ENCODE peak calls at places on chromosomes 16 and 17, in six cellular contexts. G is fibroblast of lung, B is NB4, D is stomach, R is fibroblast of the aortic adventitia, H is A549. Z is an unnamed sample.

GRCh38 chr17:64242633-64243032 is 20.4 kb downstream of the TEX2 start:
- DNase-seq in G (no peak), B (no peak), D (no peak), R (no peak), H (no peak), Z (no peak)

GRCh38 chr16:85659805-85660511 is 28.8 kb downstream of the GINS2 start:
- DNase-seq in G (peak), B (peak), D (peak), R (peak), H (peak), Z (peak)

GRCh38 chr17:46822388-46822921 is 4.0 kb upstream of the WNT3 start:
- DNase-seq in G (no peak), B (peak), D (no peak), R (no peak), H (no peak), Z (no peak)

GRCh38 chr16:51881731-51882130 is 665.2 kb downstream of the TOX3 start:
- DNase-seq in G (peak), B (no peak), D (no peak), R (peak), H (no peak), Z (no peak)

GRCh38 chr17:82458885-82459424 is 414 bp downstream of the NARF start:
- DNase-seq in G (peak), B (peak), D (peak), R (no peak), H (no peak), Z (no peak)

GRCh38 chr17:28792877-28793666 is 49.3 kb downstream of the TRAF4 start:
- DNase-seq in G (no peak), B (peak), D (no peak), R (peak), H (peak), Z (no peak)

GRCh38 chr17:47266782-47267181 is 13.2 kb downstream of the ITGB3 start:
- DNase-seq in G (peak), B (no peak), D (no peak), R (no peak), H (no peak), Z (no peak)

GRCh38 chr17:21275047-21275578 is 9.4 kb upstream of the MAP2K3 start:
- DNase-seq in G (no peak), B (peak), D (no peak), R (no peak), H (no peak), Z (no peak)

GRCh38 chr16:66495440-66495839 is 54.5 kb downstream of the TK2 start:
- DNase-seq in G (no peak), B (no peak), D (no peak), R (no peak), H (no peak), Z (no peak)

GRCh38 chr17:30290077-30290476 is 1.7 kb downstream of the BLMH start:
- DNase-seq in G (no peak), B (no peak), D (no peak), R (no peak), H (no peak), Z (no peak)

GRCh38 chr17:35705705-35706104 is 25.7 kb upstream of the RASL10B start:
- DNase-seq in G (no peak), B (no peak), D (no peak), R (no peak), H (no peak), Z (peak)

GRCh38 chr17:83179378-83179777 is 100.0 kb downstream of the METRNL start:
- DNase-seq in G (no peak), B (no peak), D (no peak), R (no peak), H (no peak), Z (no peak)

GRCh38 chr16:86286991-86287640 is 223.2 kb upstream of the FOXF1 start:
- DNase-seq in G (no peak), B (no peak), D (no peak), R (no peak), H (no peak), Z (no peak)

GRCh38 chr16:27378871-27379580 is 22.9 kb upstream of the IL21R start:
- DNase-seq in G (peak), B (peak), D (no peak), R (no peak), H (no peak), Z (no peak)

GRCh38 chr17:48335858-48336500 is 94.0 kb downstream of the SKAP1 start:
- DNase-seq in G (peak), B (peak), D (no peak), R (peak), H (peak), Z (peak)

GRCh38 chr16:29307598-29308507 is 98.7 kb downstream of the NPIPB11 start:
- DNase-seq in G (peak), B (no peak), D (no peak), R (peak), H (peak), Z (no peak)

GRCh38 chr16:82062645-82063058 is 27.6 kb downstream of the HSD17B2 start:
- DNase-seq in G (peak), B (peak), D (no peak), R (peak), H (no peak), Z (peak)

GRCh38 chr16:77971306-77972131 is 50.8 kb upstream of the CLEC3A start:
- DNase-seq in G (peak), B (peak), D (peak), R (peak), H (peak), Z (peak)

GRCh38 chr16:85005278-85006069 is 5.9 kb downstream of the ZDHHC7 start:
- DNase-seq in G (peak), B (no peak), D (no peak), R (peak), H (no peak), Z (peak)

GRCh38 chr16:63904182-63904581 is 1217.7 kb downstream of the CDH11 start:
- DNase-seq in G (no peak), B (no peak), D (no peak), R (no peak), H (no peak), Z (no peak)

GRCh38 chr16:48246066-48246465 is 1.3 kb downstream of the ABCC11 start:
- DNase-seq in G (peak), B (no peak), D (no peak), R (peak), H (no peak), Z (no peak)

GRCh38 chr17:36632916-36633846 is 31.8 kb downstream of the MRM1 start:
- DNase-seq in G (no peak), B (no peak), D (no peak), R (no peak), H (no peak), Z (no peak)

DNA sequence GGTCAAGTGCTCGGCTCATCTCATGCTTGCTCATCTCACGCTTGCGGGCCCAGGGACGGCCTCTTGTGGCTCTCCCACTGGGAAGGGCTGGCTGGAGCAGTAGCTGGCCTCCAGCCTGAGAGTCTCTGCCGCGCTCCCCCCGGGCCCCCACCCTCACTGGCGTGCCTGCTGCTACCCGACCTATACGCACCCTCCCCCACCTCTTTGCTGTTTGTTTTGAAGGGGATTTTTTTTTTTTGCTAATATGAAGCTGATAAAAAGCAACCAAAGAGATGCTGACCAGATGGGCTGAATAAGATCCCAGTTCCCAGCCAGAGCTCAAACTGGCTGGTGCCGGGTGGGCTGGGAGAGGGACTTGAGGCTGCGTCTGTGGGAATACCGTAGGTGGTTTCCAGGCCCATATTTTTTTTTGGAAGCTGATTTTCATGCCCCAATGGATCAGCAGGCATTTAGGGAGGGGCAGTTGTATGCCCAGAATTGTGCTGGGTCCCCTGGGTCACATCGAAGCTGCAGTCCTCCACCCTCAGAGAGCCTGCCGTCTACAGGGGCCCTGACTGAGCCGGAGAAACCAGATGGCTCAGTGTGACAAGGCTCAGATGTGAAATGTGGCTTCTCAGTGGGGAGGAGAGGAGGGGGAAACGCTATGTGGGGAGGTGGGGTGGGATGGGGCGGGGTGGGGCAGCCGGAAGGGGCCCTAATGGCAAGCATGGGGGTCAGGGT is 115.0 kb downstream of the RAP1GAP2 start:
- DNase-seq in G (no peak), B (no peak), D (no peak), R (no peak), H (no peak), Z (no peak)
- TF ChIP-seq CTCF in G (no peak), B (no peak), D (no peak), R (no peak), H (no peak), Z (no peak)

GRCh38 chr16:11621920-11622651 is 35.4 kb upstream of the LITAF start:
- DNase-seq in G (no peak), B (no peak), D (no peak), R (peak), H (no peak), Z (no peak)

GRCh38 chr16:11618107-11618717 is 31.5 kb upstream of the LITAF start:
- DNase-seq in G (no peak), B (no peak), D (no peak), R (no peak), H (no peak), Z (no peak)

GRCh38 chr16:11621539-11621919 is 34.8 kb upstream of the LITAF start:
- DNase-seq in G (no peak), B (no peak), D (no peak), R (no peak), H (no peak), Z (no peak)

GRCh38 chr16:11620243-11621003 is 33.7 kb upstream of the LITAF start:
- DNase-seq in G (no peak), B (no peak), D (no peak), R (no peak), H (no peak), Z (no peak)

DNA sequence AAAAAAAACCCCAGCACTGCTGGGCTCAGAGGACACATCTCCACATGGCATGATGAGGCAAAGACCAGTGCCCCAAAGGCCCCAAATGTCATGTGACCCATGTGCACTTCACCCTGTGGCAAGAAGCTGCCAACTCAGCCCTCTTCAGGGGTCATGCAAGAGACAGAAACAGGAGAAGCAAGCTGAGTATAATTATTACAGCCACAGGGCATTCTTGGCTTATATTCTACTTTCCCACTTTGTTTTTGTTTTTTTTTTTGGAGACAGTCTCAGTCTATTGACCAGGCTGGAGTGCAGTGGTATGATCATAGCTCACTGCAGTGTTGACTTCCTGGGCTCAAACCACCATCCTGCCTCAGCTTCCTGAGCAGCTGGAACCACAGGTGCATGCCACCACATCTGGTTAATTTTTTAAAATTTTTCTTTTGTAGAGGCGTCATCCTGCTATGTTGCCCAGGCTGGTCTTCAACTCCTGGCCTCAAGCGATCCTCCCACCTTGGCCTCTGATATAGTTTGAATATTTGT is 32.7 kb upstream of the LITAF start:
- DNase-seq in G (no peak), B (peak), D (no peak), R (no peak), H (no peak), Z (no peak)
- TF ChIP-seq CTCF in G (no peak), B (no peak), D (no peak), R (no peak), H (no peak), Z (no peak)

DNA sequence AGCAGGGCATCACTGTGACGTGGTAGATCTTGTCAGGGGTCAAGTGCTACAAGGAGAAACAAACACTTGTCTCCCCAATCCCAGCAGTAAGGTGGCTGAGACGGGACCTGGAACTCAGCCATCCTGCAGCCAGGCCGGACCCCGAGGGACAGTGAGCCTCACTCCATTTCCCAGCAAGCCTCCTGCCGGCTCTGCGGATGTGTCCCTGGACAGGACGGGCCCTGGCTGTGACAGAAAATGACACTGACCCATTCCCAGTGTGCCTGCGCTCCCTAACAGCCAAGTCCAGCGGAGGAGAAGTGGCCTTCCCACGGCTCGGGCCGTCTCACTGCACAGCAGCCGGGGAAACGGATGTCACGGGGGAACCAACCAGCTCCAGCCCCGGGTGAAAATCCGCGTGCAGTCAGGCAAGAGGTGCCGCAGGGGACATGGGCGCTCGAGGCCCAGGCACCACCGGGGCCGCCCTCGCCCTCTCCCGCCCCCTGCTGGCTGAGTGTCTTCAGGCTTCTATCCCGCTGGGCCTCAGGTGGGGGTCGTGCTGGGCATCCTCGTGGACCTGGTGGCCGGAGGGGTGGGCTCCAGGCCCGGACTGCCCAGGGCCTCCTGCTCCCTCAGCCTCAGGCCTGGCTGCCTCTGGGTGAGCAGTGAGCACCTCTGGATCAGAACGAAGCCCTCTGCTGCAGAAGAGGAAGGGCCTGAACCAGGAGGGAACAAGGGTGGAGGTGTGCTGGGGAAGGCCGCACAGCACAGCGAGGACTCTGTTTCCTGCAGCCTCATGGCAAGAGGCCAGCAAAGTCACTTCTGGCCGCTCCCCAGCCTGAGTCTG is 6.7 kb downstream of the HAGHL start:
- DNase-seq in G (no peak), B (peak), D (no peak), R (no peak), H (peak), Z (no peak)
- TF ChIP-seq CTCF in G (peak), B (peak), D (no peak), R (peak), H (peak), Z (peak)

GRCh38 chr16:87387942-87388817 is 4.0 kb upstream of the MAP1LC3B start:
- DNase-seq in G (peak), B (peak), D (peak), R (peak), H (peak), Z (peak)
- TF ChIP-seq CTCF in G (no peak), B (no peak), D (no peak), R (no peak), H (no peak), Z (no peak)

GRCh38 chr16:76278976-76279375 is 1.8 kb downstream of the CNTNAP4 start:
- DNase-seq in G (no peak), B (peak), D (no peak), R (peak), H (peak), Z (peak)
- TF ChIP-seq CTCF in G (peak), B (no peak), D (no peak), R (peak), H (peak), Z (no peak)

DNA sequence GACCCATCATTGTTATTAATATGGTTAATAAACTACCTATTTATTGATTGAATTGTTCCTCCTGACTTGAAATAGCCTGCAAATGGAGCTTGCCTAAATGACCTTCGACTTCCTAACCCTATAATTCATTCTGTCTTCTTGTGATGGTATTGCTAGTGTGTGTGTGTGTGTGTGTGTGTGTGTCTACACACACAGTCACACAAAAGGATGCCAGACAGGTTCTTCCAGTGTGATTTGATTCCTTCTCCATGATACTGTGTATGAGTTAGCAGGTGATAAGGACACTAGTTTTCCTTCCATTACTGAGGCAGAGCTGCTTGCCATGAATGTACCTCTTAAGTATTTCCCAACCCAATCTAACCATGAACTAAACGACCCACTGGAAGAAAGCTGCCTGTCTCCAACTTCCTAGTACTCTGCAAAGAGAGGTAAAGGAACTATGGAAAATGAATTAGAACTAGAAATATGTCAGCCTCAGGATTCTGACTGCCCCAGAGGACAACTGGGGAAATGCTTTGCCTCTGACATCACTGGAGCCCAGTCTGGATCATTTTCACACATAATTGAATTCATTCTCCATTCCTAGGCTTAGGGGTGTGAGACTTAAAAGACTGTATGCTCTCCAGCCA is 3.5 kb upstream of the CDC6 start:
- DNase-seq in G (peak), B (no peak), D (no peak), R (peak), H (no peak), Z (peak)
- TF ChIP-seq CTCF in G (peak), B (no peak), D (no peak), R (peak), H (no peak), Z (peak)

DNA sequence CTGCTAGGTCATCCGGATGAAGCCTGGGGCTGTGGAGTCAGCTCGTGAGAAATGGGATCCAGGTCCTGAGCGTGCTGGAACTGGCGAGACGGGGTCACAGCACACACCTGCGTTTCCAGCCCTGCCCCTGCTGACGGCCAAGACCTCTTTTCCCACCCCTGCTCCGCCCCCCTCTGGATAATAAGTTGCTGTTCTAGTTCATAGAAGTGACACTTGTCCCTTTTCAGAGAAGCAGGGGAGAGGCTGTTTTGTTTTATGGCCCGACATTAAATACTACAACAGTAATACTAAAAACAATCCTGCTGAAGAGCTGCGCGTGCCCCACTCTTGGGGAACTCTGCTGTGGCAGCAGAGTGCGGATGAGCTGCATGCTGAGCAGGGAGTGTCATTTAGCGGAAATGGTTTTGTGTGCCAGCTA is 92.7 kb downstream of the RPTOR start:
- DNase-seq in G (no peak), B (no peak), D (no peak), R (no peak), H (no peak), Z (peak)
- TF ChIP-seq CTCF in G (no peak), B (no peak), D (no peak), R (no peak), H (no peak), Z (no peak)

GRCh38 chr17:14299261-14300093 is 1.4 kb upstream of the HS3ST3B1 start:
- DNase-seq in G (peak), B (peak), D (peak), R (peak), H (no peak), Z (no peak)

GRCh38 chr17:14301761-14302401 is 1.0 kb downstream of the HS3ST3B1 start:
- DNase-seq in G (peak), B (peak), D (peak), R (peak), H (peak), Z (no peak)

GRCh38 chr17:14301279-14301760 is 439 bp downstream of the HS3ST3B1 start:
- DNase-seq in G (peak), B (no peak), D (peak), R (no peak), H (no peak), Z (peak)

GRCh38 chr17:14302421-14303099 is 1.7 kb downstream of the HS3ST3B1 start:
- DNase-seq in G (peak), B (peak), D (peak), R (peak), H (peak), Z (peak)

DNA sequence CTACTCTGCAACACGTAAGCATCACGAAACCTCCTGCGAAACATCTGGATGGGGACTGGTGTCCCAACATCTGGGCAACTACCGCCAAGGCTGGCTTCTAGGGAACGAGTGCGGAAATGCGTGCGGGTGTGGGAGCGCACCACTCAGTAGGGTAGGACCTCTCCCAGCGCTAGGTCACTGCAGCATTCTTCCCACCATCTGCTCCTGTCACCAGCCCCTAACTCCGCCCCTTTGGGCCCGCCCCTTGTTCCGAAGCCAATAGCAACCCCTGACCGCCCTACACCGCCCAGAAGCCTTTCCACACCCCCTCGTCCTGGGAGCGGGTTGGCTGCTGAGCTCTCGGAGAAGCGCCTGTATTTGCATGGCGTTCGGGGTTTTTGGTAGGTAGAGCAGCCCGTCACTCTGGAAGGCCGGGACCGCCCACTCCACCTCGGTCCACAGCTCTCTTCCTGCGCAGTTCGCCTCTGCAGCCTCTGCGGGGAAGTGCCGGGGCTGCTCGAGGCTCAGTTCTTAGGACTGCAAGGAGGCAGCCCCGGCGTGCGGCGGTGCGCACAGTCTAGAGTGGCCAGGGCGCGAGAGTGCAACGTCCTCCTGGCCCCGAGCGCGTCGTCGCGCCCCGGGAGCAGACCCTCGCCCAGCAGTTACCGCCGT is at the start of gene HS3ST3B1:
- DNase-seq in G (peak), B (peak), D (peak), R (peak), H (peak), Z (peak)
- TF ChIP-seq CTCF in G (no peak), B (no peak), D (no peak), R (peak), H (no peak), Z (no peak)